ENCODE peak calls at places on chromosomes 12 and 14, in five cellular contexts. D is thoracic aorta, Y is adrenal gland, T is GM23248, R is stomach. B is an unnamed sample.

GRCh38 chr12:67056329-67056728 is 212.8 kb upstream of the CAND1 start:
- DNase-seq in D (no peak), Y (no peak), T (no peak), R (no peak), B (no peak)

GRCh38 chr12:24113701-24114100 is 164.2 kb upstream of the SOX5 start:
- DNase-seq in D (no peak), Y (no peak), T (no peak), R (no peak), B (no peak)

GRCh38 chr12:57694459-57695019 is 607 bp downstream of the OS9 start:
- DNase-seq in D (no peak), Y (no peak), T (peak; percentile 46), R (no peak), B (no peak)

GRCh38 chr14:70441641-70442040 is 10.3 kb upstream of the ADAM21 start:
- DNase-seq in D (no peak), Y (no peak), T (no peak), R (no peak), B (no peak)

GRCh38 chr12:110804406-110804805 is 42.4 kb upstream of the CCDC63 start:
- DNase-seq in D (no peak), Y (no peak), T (no peak), R (no peak), B (no peak)

GRCh38 chr12:105748806-105749600 is 389.8 kb downstream of the NUAK1 start:
- DNase-seq in D (peak; percentile 56), Y (peak; percentile 65), T (peak; percentile 81), R (no peak), B (no peak)

GRCh38 chr12:47192046-47192445 is 112.3 kb upstream of the AMIGO2 start:
- DNase-seq in D (no peak), Y (no peak), T (no peak), R (no peak), B (no peak)

GRCh38 chr12:114371250-114371649 is 34.7 kb downstream of the TBX5 start:
- DNase-seq in D (no peak), Y (no peak), T (no peak), R (no peak), B (no peak)

GRCh38 chr14:65840118-65840751 is 427.7 kb downstream of the FUT8 start:
- DNase-seq in D (no peak), Y (no peak), T (no peak), R (no peak), B (no peak)

GRCh38 chr12:94152292-94153083 is 4.1 kb downstream of the PLXNC1 start:
- DNase-seq in D (no peak), Y (no peak), T (no peak), R (no peak), B (no peak)

GRCh38 chr14:61569783-61570182 is 125.5 kb upstream of the HIF1A start:
- DNase-seq in D (no peak), Y (peak; percentile 72), T (peak; percentile 95), R (peak; percentile 59), B (no peak)

GRCh38 chr14:75926431-75926830 is 55.4 kb downstream of the TGFB3 start:
- DNase-seq in D (no peak), Y (no peak), T (no peak), R (no peak), B (no peak)

GRCh38 chr12:124734224-124734788 is 129.4 kb downstream of the SCARB1 start:
- DNase-seq in D (no peak), Y (no peak), T (no peak), R (no peak), B (no peak)

GRCh38 chr12:65742481-65742971 is 81.8 kb upstream of the HMGA2 start:
- DNase-seq in D (no peak), Y (no peak), T (peak; percentile 68), R (no peak), B (no peak)

GRCh38 chr12:56020437-56021189 is at the start of gene IKZF4:
- DNase-seq in D (no peak), Y (peak; percentile 90), T (no peak), R (no peak), B (no peak)

GRCh38 chr12:14157129-14157747 is 175.8 kb upstream of the GRIN2B start:
- DNase-seq in D (no peak), Y (no peak), T (no peak), R (no peak), B (no peak)

GRCh38 chr12:14153803-14154202 is 172.4 kb upstream of the GRIN2B start:
- DNase-seq in D (no peak), Y (no peak), T (no peak), R (no peak), B (no peak)

DNA sequence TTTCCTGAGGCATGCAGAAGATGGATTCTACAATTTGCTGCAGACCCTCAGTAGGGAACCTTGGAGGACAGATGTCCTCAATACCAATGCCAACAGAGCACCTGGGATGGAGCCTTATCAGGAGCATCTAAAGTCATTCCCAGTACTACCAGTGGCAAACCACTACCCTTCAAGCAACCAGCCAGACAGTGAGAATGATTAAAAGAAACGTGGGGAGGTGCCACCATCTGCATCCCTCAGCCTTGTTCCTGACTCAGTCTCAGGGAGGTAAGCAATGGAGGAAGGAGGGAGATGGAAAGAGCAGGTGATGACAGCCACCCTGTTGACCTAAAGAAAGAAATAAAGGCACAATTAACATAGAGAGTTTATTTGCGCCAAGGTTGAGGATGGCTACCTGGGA is 175.2 kb upstream of the GRIN2B start:
- DNase-seq in D (no peak), Y (no peak), T (no peak), R (no peak), B (no peak)
- H3K4me1 ChIP-seq in D (no peaks in the 10 kb centered on the region), Y (no peaks in the 10 kb centered on the region), T (no peaks in the 10 kb centered on the region), R (no peaks in the 10 kb centered on the region), B (no peaks in the 10 kb centered on the region)

GRCh38 chr12:116631619-116632018 is 72.4 kb downstream of the MAP1LC3B2 start:
- DNase-seq in D (no peak), Y (no peak), T (no peak), R (no peak), B (no peak)
- H3K4me1 ChIP-seq in D (no peaks in the 10 kb centered on the region), Y (no peaks in the 10 kb centered on the region), T (no peaks in the 10 kb centered on the region), R (peaks cover 14% of the 10 kb centered on the region), B (peaks cover 13% of the 10 kb centered on the region)

GRCh38 chr14:95515523-95516517 is 630 bp downstream of the SYNE3 start:
- DNase-seq in D (no peak), Y (peak; percentile 84), T (peak; percentile 73), R (peak; percentile 78), B (peak; percentile 44)
- H3K4me1 ChIP-seq in D (peaks cover 62% of the 10 kb centered on the region), Y (peaks cover 30% of the 10 kb centered on the region), T (peaks cover 48% of the 10 kb centered on the region), R (peaks cover 64% of the 10 kb centered on the region), B (no peaks in the 10 kb centered on the region)

GRCh38 chr12:25960176-25960575 is 1.7 kb downstream of the RASSF8 start:
- DNase-seq in D (no peak), Y (peak; percentile 70), T (peak; percentile 71), R (no peak), B (no peak)
- H3K4me1 ChIP-seq in D (peaks cover 45% of the 10 kb centered on the region), Y (peaks cover 7% of the 10 kb centered on the region), T (peaks cover 41% of the 10 kb centered on the region), R (peaks cover 7% of the 10 kb centered on the region), B (no peaks in the 10 kb centered on the region)

GRCh38 chr12:49955899-49956662 is 5.5 kb downstream of the AQP2 start:
- DNase-seq in D (no peak), Y (no peak), T (no peak), R (no peak), B (peak; percentile 16)
- H3K4me1 ChIP-seq in D (peaks cover 14% of the 10 kb centered on the region), Y (no peaks in the 10 kb centered on the region), T (no peaks in the 10 kb centered on the region), R (peaks cover 24% of the 10 kb centered on the region), B (no peaks in the 10 kb centered on the region)

GRCh38 chr14:72524230-72524629 is 369.7 kb downstream of the DPF3 start:
- DNase-seq in D (no peak), Y (no peak), T (no peak), R (no peak), B (no peak)
- H3K4me1 ChIP-seq in D (peaks cover 17% of the 10 kb centered on the region), Y (no peaks in the 10 kb centered on the region), T (peaks cover 60% of the 10 kb centered on the region), R (no peaks in the 10 kb centered on the region), B (no peaks in the 10 kb centered on the region)

GRCh38 chr12:11820476-11820875 is 171.0 kb downstream of the ETV6 start:
- DNase-seq in D (no peak), Y (no peak), T (no peak), R (no peak), B (no peak)
- H3K4me1 ChIP-seq in D (peaks cover 30% of the 10 kb centered on the region), Y (no peaks in the 10 kb centered on the region), T (peaks cover 19% of the 10 kb centered on the region), R (peaks cover 12% of the 10 kb centered on the region), B (no peaks in the 10 kb centered on the region)

GRCh38 chr14:104694991-104695659 is 5.7 kb downstream of the INF2 start:
- DNase-seq in D (no peak), Y (no peak), T (no peak), R (peak; percentile 59), B (no peak)
- H3K4me1 ChIP-seq in D (peaks cover 100% of the 10 kb centered on the region), Y (peaks cover 14% of the 10 kb centered on the region), T (peaks cover 13% of the 10 kb centered on the region), R (peaks cover 100% of the 10 kb centered on the region), B (no peaks in the 10 kb centered on the region)

DNA sequence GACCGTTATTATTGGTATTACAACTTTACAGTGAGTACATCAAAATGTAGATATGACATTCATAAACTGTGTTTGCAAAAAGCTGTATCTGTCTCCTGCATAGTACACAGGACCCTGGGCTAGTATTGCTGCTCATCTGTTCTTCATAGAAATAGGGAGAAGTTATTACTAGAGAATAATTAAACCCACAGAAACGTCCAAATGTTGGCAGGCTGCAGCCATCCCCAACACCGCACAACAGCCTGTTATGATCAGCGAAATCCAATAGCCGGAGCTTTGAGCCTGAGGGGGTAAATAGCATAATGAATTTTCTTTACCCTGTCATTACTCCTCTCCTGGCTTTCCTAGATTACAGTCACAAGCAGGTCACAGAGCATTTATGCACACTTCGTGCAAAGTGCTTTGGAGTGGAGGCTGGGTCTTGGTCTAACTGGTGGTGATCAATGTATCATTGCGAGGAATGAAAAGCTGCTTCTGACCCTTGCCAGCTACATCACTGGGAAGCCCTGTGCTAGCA is 178.1 kb downstream of the DACT1 start:
- DNase-seq in D (no peak), Y (no peak), T (peak; percentile 41), R (no peak), B (no peak)
- H3K4me1 ChIP-seq in D (no peaks in the 10 kb centered on the region), Y (no peaks in the 10 kb centered on the region), T (peaks cover 42% of the 10 kb centered on the region), R (no peaks in the 10 kb centered on the region), B (no peaks in the 10 kb centered on the region)

DNA sequence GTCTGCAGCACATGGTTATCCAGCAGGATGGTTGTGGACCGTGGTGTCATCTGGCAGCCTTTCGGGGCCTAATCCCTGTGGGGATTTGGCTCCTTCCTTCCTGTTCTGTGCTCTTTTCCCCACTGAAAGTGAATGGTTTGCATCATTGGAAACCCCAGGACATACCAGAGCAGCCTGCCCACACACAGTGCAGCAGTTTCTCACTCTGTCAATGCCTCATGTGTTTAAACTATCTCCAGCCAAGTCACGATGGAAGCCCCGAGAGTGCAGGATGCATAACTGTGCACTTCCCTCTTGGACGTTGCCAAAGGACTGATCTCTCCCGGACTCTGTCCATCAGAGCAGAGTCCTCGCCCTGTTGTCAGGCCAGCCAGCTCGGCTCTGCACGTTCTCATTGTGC is 29.0 kb upstream of the AMN start:
- DNase-seq in D (no peak), Y (peak; percentile 72), T (peak; percentile 94), R (peak; percentile 36), B (no peak)
- H3K4me1 ChIP-seq in D (no peaks in the 10 kb centered on the region), Y (no peaks in the 10 kb centered on the region), T (peaks cover 10% of the 10 kb centered on the region), R (no peaks in the 10 kb centered on the region), B (no peaks in the 10 kb centered on the region)

B was measured in pancreas.